ENCODE peak calls at places on chromosomes 12 and 14, in seven cellular contexts. M is WTC11, Q is pancreas, T is GM06990, G is prostate gland, J is lower lobe of right lung, V is AG09309. B is an unnamed sample.

GRCh38 chr14:104598461-104599273 is 5.9 kb downstream of the TMEM179 start:
- DNase-seq in M (no peak), Q (no peak), T (no peak), G (no peak), J (peak; percentile 40), V (no peak), B (no peak)

GRCh38 chr14:36424478-36425102 is 95.4 kb downstream of the NKX2-1 start:
- DNase-seq in M (no peak), Q (no peak), T (no peak), G (no peak), J (no peak), V (no peak), B (no peak)

GRCh38 chr14:55717621-55718020 is 137.6 kb downstream of the KTN1 start:
- DNase-seq in M (no peak), Q (no peak), T (no peak), G (no peak), J (no peak), V (no peak), B (no peak)

GRCh38 chr12:1115471-1116242 is 124.6 kb downstream of the ERC1 start:
- DNase-seq in M (no peak), Q (no peak), T (no peak), G (no peak), J (no peak), V (peak; percentile 44), B (peak; percentile 26)

GRCh38 chr12:53324779-53325538 is 3.5 kb upstream of the AAAS start:
- DNase-seq in M (peak; percentile 85), Q (peak; percentile 88), T (peak; percentile 90), G (peak; percentile 87), J (peak; percentile 95), V (peak; percentile 52), B (peak; percentile 16)

GRCh38 chr12:31234053-31234835 is 91.7 kb downstream of the SINHCAF start:
- DNase-seq in M (no peak), Q (no peak), T (no peak), G (no peak), J (peak; percentile 41), V (no peak), B (no peak)

GRCh38 chr14:101817511-101818001 is 56.0 kb downstream of the PPP2R5C start:
- DNase-seq in M (no peak), Q (no peak), T (no peak), G (no peak), J (no peak), V (no peak), B (no peak)

GRCh38 chr14:34043627-34044372 is 92.9 kb upstream of the EGLN3 start:
- DNase-seq in M (no peak), Q (no peak), T (peak; percentile 49), G (no peak), J (no peak), V (no peak), B (no peak)

GRCh38 chr12:110200124-110200417 is 75.9 kb downstream of the IFT81 start:
- DNase-seq in M (no peak), Q (no peak), T (no peak), G (no peak), J (no peak), V (no peak), B (no peak)

GRCh38 chr14:65840118-65840751 is 427.7 kb downstream of the FUT8 start:
- DNase-seq in M (no peak), Q (no peak), T (no peak), G (no peak), J (no peak), V (no peak), B (no peak)

GRCh38 chr14:49984419-49984818 is 91.5 kb downstream of the ARF6 start:
- DNase-seq in M (no peak), Q (no peak), T (no peak), G (no peak), J (no peak), V (no peak), B (no peak)

GRCh38 chr12:95970905-95971304 is 25.2 kb downstream of the HAL start:
- DNase-seq in M (peak; percentile 63), Q (no peak), T (no peak), G (no peak), J (no peak), V (no peak), B (no peak)

GRCh38 chr12:120902846-120903381 is 1.2 kb downstream of the SPPL3 start:
- DNase-seq in M (no peak), Q (no peak), T (no peak), G (no peak), J (no peak), V (no peak), B (no peak)

GRCh38 chr12:52975820-52976573 is 27.1 kb downstream of the KRT18 start:
- DNase-seq in M (peak; percentile 63), Q (no peak), T (no peak), G (no peak), J (peak; percentile 57), V (no peak), B (no peak)

GRCh38 chr14:85531594-85532391 is 1.8 kb downstream of the FLRT2 start:
- DNase-seq in M (peak; percentile 68), Q (peak; percentile 75), T (no peak), G (peak; percentile 26), J (peak; percentile 51), V (no peak), B (no peak)

GRCh38 chr12:105231396-105231795 is 4.6 kb downstream of the APPL2 start:
- DNase-seq in M (no peak), Q (no peak), T (no peak), G (no peak), J (no peak), V (no peak), B (no peak)

GRCh38 chr12:107760207-107760816 is 625 bp downstream of the PRDM4 start:
- DNase-seq in M (peak; percentile 30), Q (peak; percentile 38), T (peak; percentile 52), G (peak; percentile 23), J (peak; percentile 58), V (no peak), B (no peak)

GRCh38 chr12:121812320-121812871 is 8.6 kb downstream of the SETD1B start:
- DNase-seq in M (peak; percentile 86), Q (peak; percentile 80), T (no peak), G (peak; percentile 63), J (peak; percentile 87), V (no peak), B (no peak)

GRCh38 chr14:78254911-78255431 is 84.8 kb downstream of the NRXN3 start:
- DNase-seq in M (no peak), Q (no peak), T (peak; percentile 9), G (no peak), J (no peak), V (no peak), B (peak; percentile 33)

GRCh38 chr12:570949-571794 is 92.1 kb downstream of the NINJ2 start:
- DNase-seq in M (peak; percentile 68), Q (peak; percentile 60), T (no peak), G (peak; percentile 81), J (peak; percentile 60), V (peak; percentile 60), B (no peak)

GRCh38 chr12:18158774-18159557 is 69.0 kb upstream of the RERGL start:
- DNase-seq in M (peak; percentile 33), Q (no peak), T (no peak), G (no peak), J (no peak), V (no peak), B (no peak)

GRCh38 chr14:51547260-51547659 is 104.5 kb upstream of the FRMD6 start:
- DNase-seq in M (no peak), Q (peak; percentile 21), T (no peak), G (peak; percentile 36), J (no peak), V (peak; percentile 97), B (peak; percentile 99)

GRCh38 chr14:35349496-35349895 is 55.1 kb downstream of the NFKBIA start:
- DNase-seq in M (no peak), Q (no peak), T (no peak), G (no peak), J (no peak), V (no peak), B (no peak)

GRCh38 chr14:27078176-27078575 is 480.3 kb upstream of the NOVA1 start:
- DNase-seq in M (no peak), Q (no peak), T (no peak), G (no peak), J (no peak), V (no peak), B (no peak)

GRCh38 chr12:117042171-117042809 is 56.9 kb downstream of the TESC start:
- DNase-seq in M (no peak), Q (no peak), T (no peak), G (no peak), J (peak; percentile 10), V (no peak), B (no peak)

DNA sequence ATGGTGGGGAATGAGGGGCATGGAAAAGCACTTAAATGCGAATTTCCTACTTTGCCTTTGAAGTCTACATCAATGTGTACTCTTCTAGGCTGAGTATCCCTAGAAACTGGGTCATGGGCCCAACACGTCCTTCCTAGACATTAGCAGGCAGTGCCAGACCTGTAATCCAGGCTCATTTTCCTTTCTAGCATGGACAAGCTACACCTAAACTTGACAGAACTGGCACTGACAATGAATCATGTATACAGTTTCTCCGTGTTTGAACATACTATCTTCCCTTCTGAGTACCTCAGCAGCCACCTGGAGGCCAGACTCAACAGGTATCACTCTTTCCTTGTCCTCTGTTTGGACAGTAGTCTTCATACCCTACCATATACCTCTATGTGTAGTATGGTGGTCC is 25.8 kb upstream of the PDE1B start:
- DNase-seq in M (no peak), Q (no peak), T (no peak), G (no peak), J (no peak), V (no peak), B (no peak)
- TF ChIP-seq CTCF in M (no peak), Q (no peak), T (no peak), G (no peak), J (no peak), V (no peak), B (no peak)

DNA sequence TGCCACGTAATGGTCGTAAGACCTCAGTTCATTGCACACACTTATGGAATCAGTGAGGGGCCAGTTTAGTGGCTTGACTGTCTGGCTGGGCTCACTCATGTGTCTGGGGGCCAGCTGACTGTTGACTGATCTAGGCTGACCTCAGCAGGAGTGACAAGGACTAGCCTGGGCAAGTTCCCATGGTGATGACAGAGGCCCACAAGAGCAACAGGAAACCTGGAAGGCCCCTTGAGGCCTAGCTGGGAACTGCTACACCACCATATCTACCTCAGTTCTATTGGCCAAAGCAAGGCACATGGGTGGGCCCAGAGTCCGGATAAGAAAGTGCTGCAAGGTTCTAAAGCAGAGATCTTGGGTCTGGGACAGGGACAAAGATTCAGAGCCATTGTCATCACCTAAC is 21.3 kb upstream of the RFLNA start:
- DNase-seq in M (peak; percentile 66), Q (no peak), T (peak; percentile 24), G (no peak), J (no peak), V (no peak), B (no peak)
- TF ChIP-seq CTCF in M (peak; percentile 46), Q (no peak), T (peak; percentile 43), G (no peak), J (peak; percentile 19), V (peak; percentile 27), B (no peak)

GRCh38 chr12:113310489-113310888 is 24.4 kb downstream of the SLC8B1 start:
- DNase-seq in M (no peak), Q (no peak), T (no peak), G (no peak), J (no peak), V (no peak), B (no peak)
- TF ChIP-seq CTCF in M (no peak), Q (no peak), T (peak; percentile 18), G (no peak), J (no peak), V (no peak), B (no peak)

GRCh38 chr14:81555051-81555450 is 21.4 kb upstream of the SEL1L start:
- DNase-seq in M (no peak), Q (peak; percentile 69), T (no peak), G (no peak), J (no peak), V (no peak), B (no peak)
- TF ChIP-seq CTCF in M (no peak), Q (no peak), T (no peak), G (no peak), J (no peak), V (no peak), B (no peak)

B was measured in AG04449.